ENCODE peak calls at places on chromosomes 1 and 21, in five cellular contexts. Q is GM10248; K is uterus; Z is activated naive CD4-positive, alpha-beta T cell treated with anti-CD3 and anti-CD28 coated beads, Interleukin-2, amount 50 U/mL, for 16 hours; N is activated T-cell treated with anti-CD3 and anti-CD28 coated beads for 24 hours. P is an unnamed sample.

GRCh38 chr1:151729966-151730291 is 8.6 kb downstream of the RIIAD1 start:
- DNase-seq in Z (no peak), N (no peak), Q (no peak), K (no peak), P (no peak)

GRCh38 chr1:198778049-198778448 is 139.2 kb downstream of the PTPRC start:
- DNase-seq in Z (no peak), N (no peak), K (no peak), Q (peak), P (no peak)

GRCh38 chr1:24498589-24498988 is 4.0 kb upstream of the RCAN3 start:
- DNase-seq in Z (no peak), N (no peak), Q (no peak), K (no peak), P (no peak)

GRCh38 chr1:20552728-20553571 is 577 bp downstream of the FAM43B start:
- DNase-seq in K (no peak), Z (no peak), N (no peak), Q (no peak), P (no peak)

GRCh38 chr1:11046270-11046566 is 821 bp downstream of the MASP2 start:
- DNase-seq in N (no peak), Q (no peak), Z (no peak), K (peak), P (no peak)

GRCh38 chr21:38768385-38769071 is 37.2 kb upstream of the ETS2 start:
- DNase-seq in Z (peak), Q (peak), K (no peak), N (peak), P (no peak)

GRCh38 chr1:27630859-27631491 is 4.0 kb downstream of the FGR start:
- DNase-seq in Q (no peak), Z (no peak), N (no peak), K (no peak), P (no peak)

GRCh38 chr1:240232548-240232947 is 140.9 kb downstream of the FMN2 start:
- DNase-seq in K (no peak), N (no peak), Z (no peak), Q (no peak), P (no peak)

GRCh38 chr21:26747216-26747615 is 98.0 kb downstream of the ADAMTS1 start:
- DNase-seq in Z (no peak), Q (no peak), K (no peak), N (no peak), P (no peak)

GRCh38 chr1:42765271-42765670 is 1.6 kb downstream of the P3H1 start:
- DNase-seq in Q (no peak), K (no peak), N (no peak), Z (no peak), P (no peak)

GRCh38 chr1:17306407-17306806 is 1.6 kb upstream of the PADI4 start:
- DNase-seq in Z (no peak), Q (no peak), N (no peak), K (no peak), P (no peak)

GRCh38 chr1:21261551-21262281 is 28.5 kb downstream of the ECE1 start:
- DNase-seq in Q (no peak), N (no peak), Z (no peak), K (peak), P (no peak)

GRCh38 chr1:186819140-186819539 is 9.6 kb upstream of the PLA2G4A start:
- DNase-seq in Q (no peak), N (no peak), Z (no peak), K (no peak), P (no peak)

GRCh38 chr1:65104854-65105540 is 43.0 kb upstream of the AK4 start:
- DNase-seq in Z (no peak), K (no peak), Q (no peak), N (no peak), P (no peak)

GRCh38 chr1:180343931-180344406 is 113.9 kb downstream of the LHX4 start:
- DNase-seq in Z (no peak), Q (no peak), N (no peak), K (no peak), P (no peak)

GRCh38 chr21:26777166-26777565 is 68.0 kb downstream of the ADAMTS1 start:
- DNase-seq in K (no peak), Q (no peak), N (no peak), Z (no peak), P (no peak)

GRCh38 chr1:226656201-226656600 is 82.9 kb downstream of the ITPKB start:
- DNase-seq in K (no peak), Z (no peak), N (no peak), Q (no peak), P (no peak)

GRCh38 chr1:30876451-30877204 is 31.9 kb downstream of the SDC3 start:
- DNase-seq in Z (no peak), Q (no peak), N (no peak), K (no peak), P (no peak)

GRCh38 chr1:227954163-227954850 is 6.6 kb upstream of the WNT9A start:
- DNase-seq in K (no peak), N (no peak), Q (no peak), Z (no peak), P (no peak)

GRCh38 chr1:89821322-89822108 is 683 bp downstream of the LRRC8D start:
- DNase-seq in K (peak), Q (peak), N (peak), Z (peak), P (no peak)

GRCh38 chr1:53629101-53629691 is 109.8 kb downstream of the GLIS1 start:
- DNase-seq in Q (no peak), Z (no peak), N (no peak), K (no peak), P (no peak)

GRCh38 chr1:172641492-172641891 is 17.4 kb upstream of the FASLG start:
- DNase-seq in Z (no peak), Q (no peak), N (no peak), K (no peak), P (no peak)

GRCh38 chr1:175548774-175549173 is 194.6 kb downstream of the TNR start:
- DNase-seq in Z (no peak), Q (no peak), K (no peak), N (no peak), P (no peak)

GRCh38 chr1:157450106-157450505 is 102.2 kb downstream of the FCRL5 start:
- DNase-seq in N (no peak), Z (no peak), Q (no peak), K (no peak), P (no peak)

GRCh38 chr1:173405281-173405680 is 71.9 kb upstream of the PRDX6 start:
- DNase-seq in Z (no peak), N (no peak), K (no peak), Q (no peak), P (no peak)

GRCh38 chr1:161994153-161994814 is 29.4 kb downstream of the OLFML2B start:
- DNase-seq in K (peak), Q (no peak), Z (no peak), N (no peak), P (peak)

GRCh38 chr1:198726455-198726854 is 87.6 kb downstream of the PTPRC start:
- DNase-seq in Z (no peak), N (no peak), Q (no peak), K (no peak), P (no peak)

GRCh38 chr1:58781541-58782307 is 2.1 kb downstream of the JUN start:
- DNase-seq in Q (peak), K (peak), N (peak), Z (peak), P (peak)

GRCh38 chr1:165169729-165170128 is 186.8 kb downstream of the LMX1A start:
- DNase-seq in Q (no peak), Z (no peak), N (no peak), K (no peak), P (no peak)

GRCh38 chr1:66552829-66553228 is 18.9 kb downstream of the SGIP1 start:
- DNase-seq in Z (no peak), N (no peak), Q (no peak), K (no peak), P (no peak)

GRCh38 chr1:205660361-205660760 is 19.9 kb downstream of the SLC45A3 start:
- DNase-seq in K (no peak), N (no peak), Z (no peak), Q (no peak), P (no peak)

GRCh38 chr1:43632135-43632670 is 17.7 kb upstream of the KDM4A start:
- DNase-seq in Q (no peak), K (no peak), N (no peak), Z (no peak), P (no peak)

GRCh38 chr1:112396668-112397025 is 633 bp downstream of the CTTNBP2NL start:
- DNase-seq in K (no peak), N (no peak), Z (no peak), Q (no peak), P (no peak)

GRCh38 chr1:116852910-116853309 is 56.8 kb upstream of the PTGFRN start:
- DNase-seq in Q (no peak), K (no peak), N (no peak), Z (no peak), P (no peak)

GRCh38 chr1:226061793-226062557 is 541 bp upstream of the H3-3A start:
- DNase-seq in K (peak), Q (peak), Z (peak), N (peak), P (peak)

GRCh38 chr1:154221815-154222081 is 993 bp downstream of the UBAP2L start:
- DNase-seq in Z (no peak), K (no peak), N (no peak), Q (no peak), P (no peak)

GRCh38 chr1:91830242-91831131 is 55.5 kb downstream of the TGFBR3 start:
- DNase-seq in K (peak), N (no peak), Q (no peak), Z (no peak), P (peak)

GRCh38 chr1:71343686-71344416 is 263.0 kb upstream of the ZRANB2 start:
- DNase-seq in N (no peak), Z (no peak), K (no peak), Q (no peak), P (no peak)

P was measured in nucleus accumbens.